ENCODE peak calls at places on chromosomes 1 and 21, in six cellular contexts. I is HCT116; J is H9; Y is CD4-positive, alpha-beta T cell; X is spleen; S is transverse colon. N is an unnamed sample.

GRCh38 chr1:89451011-89451410 is 73.6 kb upstream of the LRRC8B start:
- DNase-seq in I (no peak), J (no peak), Y (no peak), X (no peak), S (no peak), N (no peak)

GRCh38 chr1:222880586-222880985 is 65.7 kb downstream of the DISP1 start:
- DNase-seq in I (peak; percentile 34), J (no peak), Y (no peak), X (no peak), S (no peak), N (no peak)

GRCh38 chr21:43290529-43291346 is 121.9 kb downstream of the CRYAA start:
- DNase-seq in I (no peak), J (no peak), Y (no peak), X (peak; percentile 74), S (peak; percentile 50), N (no peak)

GRCh38 chr1:183872406-183872805 is 67.5 kb downstream of the RGL1 start:
- DNase-seq in I (no peak), J (no peak), Y (no peak), X (no peak), S (no peak), N (no peak)

GRCh38 chr1:84763912-84764675 is 73.8 kb upstream of the SSX2IP start:
- DNase-seq in I (no peak), J (peak; percentile 66), Y (no peak), X (no peak), S (no peak), N (no peak)

GRCh38 chr1:5967351-5968160 is 24.7 kb downstream of the NPHP4 start:
- DNase-seq in I (no peak), J (no peak), Y (no peak), X (no peak), S (no peak), N (no peak)

GRCh38 chr1:93960641-93961147 is 51.5 kb upstream of the GCLM start:
- DNase-seq in I (no peak), J (no peak), Y (no peak), X (no peak), S (peak; percentile 36), N (no peak)

GRCh38 chr1:20988943-20989342 is 187.8 kb downstream of the EIF4G3 start:
- DNase-seq in I (no peak), J (no peak), Y (no peak), X (no peak), S (no peak), N (no peak)

GRCh38 chr1:64878931-64879710 is 87.2 kb downstream of the JAK1 start:
- DNase-seq in I (no peak), J (no peak), Y (no peak), X (no peak), S (no peak), N (no peak)

GRCh38 chr1:54564312-54565112 is 16.5 kb downstream of the ACOT11 start:
- DNase-seq in I (peak; percentile 79), J (peak; percentile 94), Y (no peak), X (peak; percentile 69), S (peak; percentile 95), N (peak; percentile 74)

GRCh38 chr1:108190686-108191416 is 9.3 kb downstream of the SLC25A24 start:
- DNase-seq in I (no peak), J (no peak), Y (no peak), X (no peak), S (no peak), N (peak; percentile 46)

GRCh38 chr21:26443867-26444266 is 129.2 kb downstream of the CYYR1 start:
- DNase-seq in I (no peak), J (no peak), Y (no peak), X (no peak), S (no peak), N (no peak)

GRCh38 chr1:26498894-26499293 is 26.7 kb downstream of the HMGN2 start:
- DNase-seq in I (no peak), J (no peak), Y (no peak), X (no peak), S (no peak), N (no peak)

GRCh38 chr1:70509996-70510876 is 99.2 kb downstream of the CTH start:
- DNase-seq in I (peak; percentile 59), J (no peak), Y (no peak), X (no peak), S (no peak), N (no peak)

GRCh38 chr1:245085508-245086095 is 69.2 kb upstream of the KIF26B start:
- DNase-seq in I (peak; percentile 43), J (no peak), Y (no peak), X (no peak), S (no peak), N (peak; percentile 36)

GRCh38 chr1:58727363-58727762 is 27.5 kb upstream of the MYSM1 start:
- DNase-seq in I (peak; percentile 83), J (no peak), Y (no peak), X (no peak), S (no peak), N (no peak)

GRCh38 chr21:34984356-34984755 is 64.7 kb downstream of the RUNX1 start:
- DNase-seq in I (no peak), J (no peak), Y (no peak), X (no peak), S (no peak), N (no peak)

GRCh38 chr1:234922987-234923386 is 205.7 kb downstream of the TOMM20 start:
- DNase-seq in I (no peak), J (no peak), Y (no peak), X (no peak), S (no peak), N (no peak)

DNA sequence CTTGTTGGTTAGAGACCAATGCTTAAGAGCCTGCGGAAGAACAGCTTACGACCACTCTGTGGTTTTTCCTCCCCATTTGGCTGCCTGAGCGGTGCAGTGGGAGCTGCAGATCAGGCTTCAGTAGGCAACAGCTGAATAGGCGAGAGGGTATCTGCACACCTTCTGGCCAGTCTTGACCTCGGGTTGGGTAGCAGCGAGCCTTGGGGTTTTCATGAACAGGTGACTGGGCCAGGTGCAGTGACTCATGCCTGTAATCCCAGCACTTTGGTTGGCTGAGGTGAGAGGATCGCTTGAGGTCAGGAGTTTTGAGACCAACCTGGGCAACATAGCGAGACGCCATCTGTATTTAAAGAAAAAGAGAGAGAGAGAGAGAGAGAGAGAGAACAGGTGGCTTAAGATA is 41.0 kb downstream of the NENF start:
- DNase-seq in I (no peak), J (no peak), Y (no peak), X (no peak), S (no peak), N (no peak)
- H3K27ac ChIP-seq in I (no peak overlapping the region), J (no peak overlapping the region), Y (no peak overlapping the region), X (no peak overlapping the region), S (no peak overlapping the region), N (no peak overlapping the region)

GRCh38 chr1:201469645-201470074 is 672 bp upstream of the PHLDA3 start:
- DNase-seq in I (no peak), J (no peak), Y (no peak), X (no peak), S (no peak), N (no peak)

GRCh38 chr1:201468844-201469644 is at the start of gene PHLDA3:
- DNase-seq in I (no peak), J (peak; percentile 92), Y (no peak), X (peak; percentile 79), S (peak; percentile 81), N (peak; percentile 79)

GRCh38 chr1:201473296-201473695 is 4.3 kb upstream of the PHLDA3 start:
- DNase-seq in I (no peak), J (no peak), Y (no peak), X (no peak), S (no peak), N (no peak)

GRCh38 chr1:201470581-201470980 is 1.6 kb upstream of the PHLDA3 start:
- DNase-seq in I (no peak), J (no peak), Y (no peak), X (no peak), S (no peak), N (no peak)

DNA sequence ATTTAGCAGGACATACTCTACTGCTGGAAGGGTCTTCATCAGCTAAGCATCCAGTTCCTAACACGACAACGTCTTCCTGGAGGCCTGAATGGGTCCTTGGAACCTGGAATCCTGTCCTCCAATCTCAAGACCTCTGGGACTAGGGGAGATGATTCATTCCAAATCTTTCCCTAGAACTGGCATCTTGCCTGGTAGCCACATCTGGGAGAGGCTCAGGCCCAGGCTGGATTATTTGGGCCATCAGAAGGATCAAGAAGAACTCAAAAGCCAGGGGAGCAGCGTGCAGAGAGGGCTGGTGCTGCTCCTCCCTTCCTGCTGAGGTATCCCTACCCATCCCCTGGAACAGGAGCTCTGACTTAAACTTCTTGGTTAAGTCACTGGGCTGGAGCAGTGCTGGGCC is 2.8 kb upstream of the PHLDA3 start:
- DNase-seq in I (no peak), J (no peak), Y (no peak), X (no peak), S (no peak), N (no peak)
- H3K27ac ChIP-seq in I (no peak overlapping the region), J (no peak overlapping the region), Y (no peak overlapping the region), X (no peak overlapping the region), S (no peak overlapping the region), N (no peak overlapping the region)

GRCh38 chr1:16334655-16335340 is 17.5 kb downstream of the FBXO42 start:
- DNase-seq in I (no peak), J (no peak), Y (no peak), X (no peak), S (no peak), N (no peak)
- H3K27ac ChIP-seq in I (no peak overlapping the region), J (no peak overlapping the region), Y (no peak overlapping the region), X (no peak overlapping the region), S (no peak overlapping the region), N (no peak overlapping the region)

GRCh38 chr1:2192031-2192995 is 2.3 kb downstream of the FAAP20 start:
- DNase-seq in I (no peak), J (no peak), Y (no peak), X (no peak), S (no peak), N (peak; percentile 67)

GRCh38 chr1:2190491-2190976 is 4.0 kb downstream of the FAAP20 start:
- DNase-seq in I (no peak), J (no peak), Y (no peak), X (no peak), S (no peak), N (no peak)

GRCh38 chr1:2188336-2188735 is 6.2 kb downstream of the FAAP20 start:
- DNase-seq in I (no peak), J (no peak), Y (no peak), X (no peak), S (no peak), N (no peak)

GRCh38 chr1:2187619-2188018 is 7.0 kb downstream of the FAAP20 start:
- DNase-seq in I (no peak), J (no peak), Y (no peak), X (no peak), S (peak; percentile 49), N (no peak)

DNA sequence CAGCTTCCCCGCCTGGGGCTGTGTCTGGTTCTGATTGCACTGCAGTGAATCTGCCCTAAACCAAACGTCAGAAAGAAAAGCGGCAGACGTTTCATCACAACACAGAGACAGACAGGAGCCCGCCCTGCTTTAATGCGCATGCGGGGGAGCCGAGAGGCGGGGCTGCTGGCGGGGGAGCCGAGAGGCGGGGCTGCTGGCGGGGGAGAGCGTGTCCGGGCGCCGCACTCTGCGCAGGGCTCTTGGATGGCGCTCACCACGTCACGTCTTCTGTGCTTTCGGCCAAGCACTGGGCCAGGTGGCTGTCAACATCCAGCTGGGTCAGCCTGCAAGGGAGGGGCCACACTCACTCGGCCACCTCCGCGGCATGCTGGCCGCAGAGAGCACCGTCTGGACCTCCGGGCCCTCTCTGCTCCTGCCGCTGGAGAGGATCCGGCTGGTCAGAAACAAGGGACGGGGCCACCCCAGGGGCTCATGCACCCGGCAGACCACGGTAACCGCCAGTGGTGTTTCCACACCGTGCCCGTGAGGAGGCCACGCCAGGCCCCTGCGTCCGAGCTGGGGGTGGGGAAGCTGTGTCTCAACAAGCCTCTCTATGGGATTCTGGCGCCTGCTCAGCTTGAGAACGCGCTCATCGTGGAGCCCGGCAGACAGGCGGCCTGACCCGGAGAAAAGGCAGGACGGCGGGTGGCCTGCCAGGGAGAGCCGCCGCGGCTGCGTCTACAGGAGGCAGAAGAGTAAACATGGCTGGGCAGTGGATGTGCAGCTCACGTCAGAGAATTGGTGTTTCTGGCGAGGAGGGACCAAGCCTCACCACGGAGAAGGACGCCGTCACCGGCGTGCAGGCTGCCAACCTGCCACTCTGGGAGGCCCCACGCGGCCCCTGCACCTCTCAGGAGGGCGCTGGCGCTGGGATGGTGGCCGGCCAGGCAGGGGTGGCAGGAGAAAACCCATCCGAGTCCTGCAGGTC is 4.8 kb downstream of the FAAP20 start:
- DNase-seq in I (peak; percentile 80), J (peak; percentile 96), Y (peak; percentile 88), X (peak; percentile 98), S (peak; percentile 95), N (peak; percentile 95)
- H3K27ac ChIP-seq in I (peak overlapping the region; percentile 71), J (no peak overlapping the region), Y (peak overlapping the region; percentile 78), X (no peak overlapping the region), S (peak overlapping the region; percentile 97), N (peak overlapping the region; percentile 97)

N was measured in lung.